ENCODE peak calls at places on chromosomes 2 and 18, in ten cellular contexts. N is KBM-7; M is HuH-7; B is fibroblast of gingiva; D is GM20000; X is IMR-90; E is glomerular endothelial cell; Q is Panc1; S is stimulated activated CD8-positive, alpha-beta memory T cell treated with anti-CD3 and anti-CD28 coated beads, Interleukin-4, amount 100 ng/mL, for 24 hours; H is GM06990. I is an unnamed sample.

GRCh38 chr2:15556311-15556930 is 4.7 kb downstream of the NBAS start:
- DNase-seq in N (peak; percentile 35), M (no peak), B (no peak), D (no peak), X (no peak), E (no peak), Q (no peak), S (no peak), H (no peak), I (peak; percentile 89)

GRCh38 chr2:232454630-232455029 is 1.3 kb upstream of the ALPI start:
- DNase-seq in N (no peak), M (no peak), B (no peak), D (no peak), X (no peak), E (no peak), Q (no peak), S (no peak), H (no peak), I (no peak)

GRCh38 chr2:195016821-195017220 is 640.2 kb upstream of the SLC39A10 start:
- DNase-seq in N (peak; percentile 29), M (no peak), B (no peak), D (no peak), X (no peak), E (no peak), Q (no peak), S (no peak), H (no peak), I (no peak)

GRCh38 chr2:132943829-132944228 is 273.8 kb upstream of the LYPD1 start:
- DNase-seq in N (no peak), M (no peak), B (no peak), D (no peak), X (peak; percentile 68), E (no peak), Q (no peak), S (no peak), H (no peak), I (no peak)

GRCh38 chr2:150007815-150008430 is 420.3 kb upstream of the MMADHC start:
- DNase-seq in N (no peak), M (no peak), B (no peak), D (no peak), X (peak; percentile 10), E (no peak), Q (no peak), S (no peak), H (no peak), I (no peak)

GRCh38 chr2:227183657-227184367 is 19.4 kb downstream of the COL4A3 start:
- DNase-seq in N (no peak), M (no peak), B (no peak), D (no peak), X (no peak), E (no peak), Q (no peak), S (no peak), H (no peak), I (no peak)

GRCh38 chr2:28610583-28611201 is 114.8 kb downstream of the PLB1 start:
- DNase-seq in N (no peak), M (no peak), B (no peak), D (no peak), X (peak; percentile 96), E (no peak), Q (no peak), S (peak; percentile 35), H (no peak), I (no peak)

GRCh38 chr18:49238433-49239042 is 221.9 kb downstream of the DYM start:
- DNase-seq in N (peak; percentile 57), M (no peak), B (no peak), D (no peak), X (peak; percentile 51), E (no peak), Q (no peak), S (no peak), H (no peak), I (peak; percentile 52)

GRCh38 chr2:195667974-195668373 is 10.9 kb downstream of the SLC39A10 start:
- DNase-seq in N (no peak), M (no peak), B (no peak), D (no peak), X (no peak), E (no peak), Q (no peak), S (no peak), H (no peak), I (no peak)

GRCh38 chr2:137826373-137827372 is 137.6 kb upstream of the HNMT start:
- DNase-seq in N (no peak), M (no peak), B (no peak), D (peak; percentile 28), X (no peak), E (no peak), Q (no peak), S (no peak), H (peak; percentile 18), I (no peak)

GRCh38 chr2:176129013-176129796 is at the start of gene HOXD8:
- DNase-seq in N (no peak), M (peak; percentile 72), B (peak; percentile 4), D (no peak), X (peak; percentile 9), E (no peak), Q (no peak), S (no peak), H (no peak), I (peak; percentile 81)

GRCh38 chr18:49944681-49945080 is 131.3 kb upstream of the ACAA2 start:
- DNase-seq in N (no peak), M (peak; percentile 19), B (peak; percentile 19), D (no peak), X (peak; percentile 7), E (no peak), Q (no peak), S (no peak), H (no peak), I (no peak)

GRCh38 chr2:8115966-8116365 is 565.9 kb upstream of the ID2 start:
- DNase-seq in N (no peak), M (no peak), B (peak; percentile 6), D (no peak), X (peak; percentile 19), E (no peak), Q (no peak), S (no peak), H (no peak), I (no peak)

GRCh38 chr18:22346968-22347611 is 70.6 kb downstream of the CTAGE1 start:
- DNase-seq in N (peak; percentile 1), M (peak; percentile 79), B (peak; percentile 24), D (peak; percentile 8), X (peak; percentile 73), E (no peak), Q (no peak), S (no peak), H (no peak), I (no peak)